ENCODE peak calls at places on chromosomes 11 and 22, in eight cellular contexts. J, H, B, Z, F, S, T and L are unnamed samples.

GRCh38 chr22:41447435-41448188 is 1.0 kb upstream of the TOB2 start:
- DNase-seq in F (no peak), H (peak; percentile 86), S (no peak), T (peak; percentile 71), J (peak; percentile 73), B (peak; percentile 60), Z (peak; percentile 26), L (no peak)

GRCh38 chr11:105719073-105719846 is 109.4 kb downstream of the GRIA4 start:
- DNase-seq in T (peak; percentile 1), B (no peak), Z (no peak), J (no peak), S (no peak), F (no peak), H (no peak), L (no peak)

GRCh38 chr11:1194977-1195689 is 27.7 kb upstream of the MUC5B start:
- DNase-seq in F (no peak), S (no peak), J (no peak), H (peak; percentile 40), B (no peak), Z (no peak), T (no peak), L (no peak)

GRCh38 chr11:128862913-128863660 is 4.0 kb downstream of the KCNJ1 start:
- DNase-seq in S (no peak), H (no peak), F (peak; percentile 43), T (peak; percentile 34), B (no peak), Z (no peak), J (no peak), L (peak; percentile 62)

GRCh38 chr22:29265929-29266328 is 1.9 kb downstream of the RHBDD3 start:
- DNase-seq in F (no peak), S (no peak), B (no peak), J (no peak), Z (no peak), T (no peak), H (no peak), L (no peak)

GRCh38 chr11:45171550-45171949 is 25.1 kb downstream of the PRDM11 start:
- DNase-seq in H (no peak), T (no peak), S (no peak), B (no peak), F (no peak), Z (no peak), J (no peak), L (no peak)

GRCh38 chr11:124670732-124671131 is 2.8 kb downstream of the SIAE start:
- DNase-seq in H (no peak), T (peak; percentile 62), J (no peak), Z (no peak), S (no peak), F (no peak), B (no peak), L (no peak)

GRCh38 chr11:47259178-47259977 is 1.6 kb downstream of the NR1H3 start:
- DNase-seq in J (peak; percentile 66), T (peak; percentile 61), B (no peak), H (peak; percentile 89), F (no peak), Z (no peak), S (no peak), L (no peak)

GRCh38 chr11:117073539-117073938 is 24.7 kb downstream of the SIK3 start:
- DNase-seq in B (no peak), Z (no peak), H (no peak), F (no peak), T (peak; percentile 46), S (no peak), J (no peak), L (no peak)

GRCh38 chr22:19419464-19420178 is 11.9 kb downstream of the HIRA start:
- DNase-seq in Z (no peak), H (no peak), F (no peak), S (peak; percentile 28), B (no peak), J (no peak), T (peak; percentile 15), L (no peak)

GRCh38 chr11:76615950-76616349 is 54.6 kb downstream of the LRRC32 start:
- DNase-seq in S (no peak), F (no peak), T (peak; percentile 96), Z (no peak), B (no peak), J (no peak), H (no peak), L (no peak)

GRCh38 chr11:78244080-78244479 is 55.4 kb downstream of the USP35 start:
- DNase-seq in F (no peak), S (no peak), T (peak; percentile 46), J (no peak), H (no peak), B (no peak), Z (no peak), L (no peak)

GRCh38 chr22:20509344-20510047 is 2.1 kb downstream of the MED15 start:
- DNase-seq in Z (peak; percentile 12), J (peak; percentile 62), T (peak; percentile 95), B (peak; percentile 78), S (peak; percentile 30), H (peak; percentile 50), F (peak; percentile 76), L (peak; percentile 85)

GRCh38 chr11:9688716-9689511 is 25.0 kb downstream of the SWAP70 start:
- DNase-seq in J (no peak), T (peak; percentile 78), H (no peak), F (peak; percentile 41), B (no peak), S (peak; percentile 15), Z (no peak), L (peak; percentile 54)

GRCh38 chr22:42720263-42721044 is at the start of gene A4GALT:
- DNase-seq in J (no peak), Z (no peak), B (no peak), F (no peak), H (peak; percentile 94), S (peak; percentile 60), T (peak; percentile 20), L (no peak)

GRCh38 chr11:125148011-125148410 is 16.5 kb upstream of the PKNOX2 start:
- DNase-seq in F (no peak), Z (no peak), H (no peak), B (no peak), S (no peak), J (no peak), T (no peak), L (no peak)

GRCh38 chr11:122344281-122344680 is 228.3 kb upstream of the BLID start:
- DNase-seq in S (no peak), T (peak; percentile 94), J (no peak), B (no peak), H (no peak), F (peak; percentile 93), Z (no peak), L (peak; percentile 96)

GRCh38 chr11:25910090-25910489 is 421.8 kb upstream of the ANO3 start:
- DNase-seq in Z (no peak), S (no peak), F (no peak), T (no peak), J (no peak), H (no peak), B (no peak), L (no peak)

GRCh38 chr11:68584097-68584496 is 100.2 kb upstream of the GAL start:
- DNase-seq in T (peak; percentile 23), B (peak; percentile 15), H (peak; percentile 80), S (peak; percentile 20), F (no peak), Z (peak; percentile 13), J (peak; percentile 74), L (no peak)

GRCh38 chr11:63846897-63847296 is 8.0 kb downstream of the MARK2 start:
- DNase-seq in B (no peak), F (no peak), Z (no peak), J (no peak), S (no peak), T (no peak), H (no peak), L (no peak)

GRCh38 chr11:68678031-68678441 is 6.3 kb upstream of the GAL start:
- DNase-seq in F (no peak), B (no peak), J (no peak), Z (no peak), T (no peak), H (peak; percentile 37), S (no peak), L (no peak)

GRCh38 chr11:134270250-134270714 is 5.9 kb upstream of the GLB1L3 start:
- DNase-seq in T (no peak), B (no peak), F (no peak), Z (no peak), S (no peak), J (no peak), H (peak; percentile 76), L (no peak)

GRCh38 chr11:47104337-47104950 is 72.2 kb downstream of the ARFGAP2 start:
- DNase-seq in B (no peak), Z (no peak), F (no peak), H (peak; percentile 45), J (no peak), T (peak; percentile 46), S (no peak), L (no peak)

GRCh38 chr22:27716074-27716473 is 85.5 kb downstream of the MN1 start:
- DNase-seq in S (no peak), F (no peak), T (no peak), J (no peak), B (no peak), Z (no peak), H (no peak), L (no peak)

GRCh38 chr11:40054631-40055030 is 1404.8 kb downstream of the LRRC4C start:
- DNase-seq in B (no peak), H (no peak), Z (no peak), T (no peak), S (no peak), J (no peak), F (no peak), L (no peak)

GRCh38 chr11:77198440-77198849 is 70.4 kb downstream of the MYO7A start:
- DNase-seq in F (no peak), T (peak; percentile 10), Z (no peak), B (no peak), J (peak; percentile 44), H (peak; percentile 93), S (peak; percentile 45), L (no peak)

GRCh38 chr11:33168605-33169240 is 7.4 kb upstream of the CSTF3 start:
- DNase-seq in H (no peak), Z (no peak), F (no peak), J (no peak), B (no peak), T (peak; percentile 48), S (no peak), L (peak; percentile 13)

GRCh38 chr22:48884786-48885185 is 942.9 kb downstream of the BRD1 start:
- DNase-seq in H (peak; percentile 65), B (no peak), J (no peak), F (no peak), Z (no peak), S (no peak), T (no peak), L (no peak)

GRCh38 chr11:63553759-63554158 is 9.4 kb downstream of the PLAAT2 start:
- DNase-seq in J (no peak), B (no peak), Z (no peak), T (peak; percentile 65), S (peak; percentile 58), F (no peak), H (no peak), L (no peak)

GRCh38 chr11:114984611-114985163 is 306.4 kb downstream of the NXPE2 start:
- DNase-seq in H (no peak), T (no peak), J (no peak), S (no peak), Z (no peak), F (no peak), B (no peak), L (no peak)

GRCh38 chr22:29023172-29023796 is 38.3 kb downstream of the C22orf31 start:
- DNase-seq in B (no peak), S (no peak), H (no peak), Z (no peak), J (no peak), T (no peak), F (no peak), L (no peak)